ENCODE peak calls at places on chromosomes 4 and X, in five cellular contexts. One of them, this sample, is unnamed.

GRCh38 chr4:80179637-80180161 is 17.6 kb upstream of the PRDM8 start:
- DNase-seq in A549: no peak
- DNase-seq in NCI-H526: no peak
- DNase-seq in suprapubic skin: no peak
- DNase-seq in T-helper 2 cell: no peak
- DNase-seq in this sample: no peak

GRCh38 chr4:25628441-25628840 is 27.2 kb upstream of the SLC34A2 start:
- DNase-seq in T-helper 2 cell: no peak
- DNase-seq in NCI-H526: no peak
- DNase-seq in A549: no peak
- DNase-seq in suprapubic skin: no peak
- DNase-seq in this sample: no peak

GRCh38 chrX:17584248-17584681 is 153.0 kb upstream of the SCML1 start:
- DNase-seq in A549: no peak
- DNase-seq in suprapubic skin: no peak
- DNase-seq in NCI-H526: no peak
- DNase-seq in T-helper 2 cell: no peak
- DNase-seq in this sample: no peak

GRCh38 chrX:63581390-63581789 is 203.6 kb downstream of the ARHGEF9 start:
- DNase-seq in A549: no peak
- DNase-seq in NCI-H526: no peak
- DNase-seq in suprapubic skin: no peak
- DNase-seq in T-helper 2 cell: no peak
- DNase-seq in this sample: no peak

GRCh38 chrX:11406109-11406755 is 113.0 kb downstream of the AMELX start:
- DNase-seq in NCI-H526: no peak
- DNase-seq in A549: no peak
- DNase-seq in T-helper 2 cell: no peak
- DNase-seq in suprapubic skin: no peak
- DNase-seq in this sample: no peak

GRCh38 chrX:145825896-145826295 is 8.3 kb downstream of the SLITRK2 start:
- DNase-seq in NCI-H526: peak
- DNase-seq in T-helper 2 cell: no peak
- DNase-seq in A549: no peak
- DNase-seq in suprapubic skin: no peak
- DNase-seq in this sample: no peak

GRCh38 chr4:185865901-185866328 is 53.9 kb upstream of the SORBS2 start:
- DNase-seq in suprapubic skin: no peak
- DNase-seq in A549: no peak
- DNase-seq in NCI-H526: no peak
- DNase-seq in T-helper 2 cell: no peak
- DNase-seq in this sample: no peak

GRCh38 chr4:184434496-184435066 is 39.8 kb downstream of the IRF2 start:
- DNase-seq in T-helper 2 cell: no peak
- DNase-seq in suprapubic skin: no peak
- DNase-seq in NCI-H526: no peak
- DNase-seq in A549: no peak
- DNase-seq in this sample: no peak

GRCh38 chr4:71593306-71593705 is 190.6 kb downstream of the GC start:
- DNase-seq in T-helper 2 cell: no peak
- DNase-seq in A549: no peak
- DNase-seq in suprapubic skin: no peak
- DNase-seq in NCI-H526: no peak
- DNase-seq in this sample: no peak

GRCh38 chrX:71650333-71650969 is 16.9 kb upstream of the LOC101059915 start:
- DNase-seq in NCI-H526: peak
- DNase-seq in A549: no peak
- DNase-seq in suprapubic skin: no peak
- DNase-seq in T-helper 2 cell: no peak
- DNase-seq in this sample: peak

GRCh38 chr4:168815373-168816345 is 194.4 kb downstream of the CBR4 start:
- DNase-seq in A549: no peak
- DNase-seq in NCI-H526: peak
- DNase-seq in T-helper 2 cell: no peak
- DNase-seq in suprapubic skin: no peak
- DNase-seq in this sample: no peak

GRCh38 chr4:144894525-144894924 is 203.5 kb downstream of the ANAPC10 start:
- DNase-seq in NCI-H526: no peak
- DNase-seq in T-helper 2 cell: no peak
- DNase-seq in A549: no peak
- DNase-seq in suprapubic skin: no peak
- DNase-seq in this sample: no peak

This sample was measured in SHP77 treated with DMSO at 0.1 percent for 48 hours.